ENCODE peak calls at places on chromosome 10, in seven cellular contexts. Y is SK-N-SH, X is K562, Z is A549, V is HCT116, W is GM23338, K is GM12878. E is an unnamed sample.

GRCh38 chr10:15585303-15585715 is 134.4 kb downstream of the ITGA8 start:
- DNase-seq in X (peak; percentile 80), Y (peak; percentile 66), K (no peak), V (peak; percentile 51), W (peak; percentile 80), Z (peak; percentile 59), E (peak; percentile 1)

GRCh38 chr10:114388275-114388674 is 16.0 kb downstream of the AFAP1L2 start:
- DNase-seq in Z (no peak), K (peak; percentile 66), W (no peak), X (no peak), V (no peak), Y (no peak), E (no peak)

GRCh38 chr10:126277177-126277576 is 111.1 kb downstream of the ADAM12 start:
- DNase-seq in K (no peak), W (peak; percentile 12), Z (no peak), V (no peak), X (no peak), Y (no peak), E (no peak)

GRCh38 chr10:46547881-46548780 is 8.3 kb downstream of the GPRIN2 start:
- DNase-seq in K (no peak), X (no peak), Z (no peak), V (no peak), W (no peak), Y (no peak), E (no peak)

GRCh38 chr10:117651121-117651520 is 108.6 kb downstream of the EMX2 start:
- DNase-seq in Z (no peak), X (no peak), K (no peak), V (no peak), Y (no peak), W (no peak), E (no peak)

GRCh38 chr10:9137368-9137767 is 1082.9 kb downstream of the GATA3 start:
- DNase-seq in W (no peak), X (no peak), Z (no peak), K (no peak), V (no peak), Y (no peak), E (no peak)

GRCh38 chr10:84845628-84846261 is 517.4 kb downstream of the CCSER2 start:
- DNase-seq in W (peak; percentile 39), K (no peak), X (no peak), Z (peak; percentile 27), Y (peak; percentile 50), V (peak; percentile 23), E (no peak)

GRCh38 chr10:95183451-95184230 is 10.4 kb upstream of the ACSM6 start:
- DNase-seq in X (peak; percentile 91), Y (peak; percentile 96), W (peak; percentile 91), K (peak; percentile 27), V (peak; percentile 73), Z (peak; percentile 92), E (peak; percentile 43)

GRCh38 chr10:28991738-28992270 is 297.1 kb upstream of the LYZL1 start:
- DNase-seq in Y (peak; percentile 48), K (no peak), X (peak; percentile 79), V (peak; percentile 68), Z (peak; percentile 82), W (peak; percentile 84), E (peak; percentile 30)

GRCh38 chr10:115827180-115827579 is 445.8 kb downstream of the GFRA1 start:
- DNase-seq in Y (no peak), Z (no peak), K (no peak), W (no peak), V (no peak), X (no peak), E (no peak)

GRCh38 chr10:110067960-110068770 is 60.4 kb downstream of the ADD3 start:
- DNase-seq in K (no peak), Z (no peak), W (peak; percentile 37), V (no peak), X (peak; percentile 89), Y (no peak), E (peak; percentile 49)

GRCh38 chr10:16768702-16769101 is 48.5 kb downstream of the RSU1 start:
- DNase-seq in V (no peak), W (no peak), K (no peak), X (no peak), Y (no peak), Z (no peak), E (no peak)

GRCh38 chr10:116094356-116094755 is 178.7 kb downstream of the GFRA1 start:
- DNase-seq in X (no peak), Z (no peak), Y (no peak), K (no peak), V (no peak), W (no peak), E (no peak)

GRCh38 chr10:17961551-17962422 is 10.1 kb downstream of the SLC39A12 start:
- DNase-seq in Y (no peak), K (no peak), Z (no peak), X (no peak), V (no peak), W (no peak), E (no peak)

GRCh38 chr10:4196948-4197390 is 412.0 kb upstream of the KLF6 start:
- DNase-seq in K (no peak), Z (no peak), Y (no peak), V (no peak), W (no peak), X (no peak), E (no peak)

DNA sequence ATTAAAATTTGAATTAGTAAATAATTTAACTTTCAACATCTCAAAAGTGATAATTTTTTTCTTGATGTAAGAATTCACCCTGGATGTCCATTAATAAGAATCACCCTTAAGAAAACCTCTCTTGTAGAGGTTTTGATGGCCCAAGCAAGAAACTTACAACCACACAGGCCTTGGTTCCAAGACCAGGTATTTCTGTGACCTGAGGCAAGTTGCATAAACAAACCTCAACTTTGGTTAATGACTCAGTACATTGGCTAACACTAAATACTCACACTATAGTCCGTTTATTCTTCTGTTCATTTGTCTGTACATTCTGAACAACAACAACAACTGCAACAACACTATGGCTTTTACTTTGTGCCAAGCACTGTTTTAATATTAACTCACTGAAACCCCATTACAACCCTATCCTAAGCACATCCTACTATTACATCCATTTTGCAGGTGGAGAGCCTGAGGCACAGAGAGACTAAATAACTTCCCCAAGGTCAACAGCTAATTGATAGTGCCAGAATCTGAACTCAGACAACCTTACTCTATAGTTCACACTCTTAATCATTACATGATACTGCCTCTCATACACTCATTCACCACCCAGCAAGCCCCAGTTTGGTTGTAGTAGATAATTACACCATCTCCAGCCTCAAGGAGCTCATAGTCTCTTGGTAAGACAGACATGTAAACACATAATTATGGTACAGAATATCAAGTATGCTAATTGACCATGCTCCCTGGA is 6.6 kb downstream of the ANK3 start:
- DNase-seq in X (no peak), V (no peak), Y (no peak), W (no peak), K (no peak), Z (peak; percentile 11), E (no peak)
- TF ChIP-seq REST in X (no peak), V (no peak), Y (no peak), W (no peak), K (no peak), Z (no peak), E (no peak)

DNA sequence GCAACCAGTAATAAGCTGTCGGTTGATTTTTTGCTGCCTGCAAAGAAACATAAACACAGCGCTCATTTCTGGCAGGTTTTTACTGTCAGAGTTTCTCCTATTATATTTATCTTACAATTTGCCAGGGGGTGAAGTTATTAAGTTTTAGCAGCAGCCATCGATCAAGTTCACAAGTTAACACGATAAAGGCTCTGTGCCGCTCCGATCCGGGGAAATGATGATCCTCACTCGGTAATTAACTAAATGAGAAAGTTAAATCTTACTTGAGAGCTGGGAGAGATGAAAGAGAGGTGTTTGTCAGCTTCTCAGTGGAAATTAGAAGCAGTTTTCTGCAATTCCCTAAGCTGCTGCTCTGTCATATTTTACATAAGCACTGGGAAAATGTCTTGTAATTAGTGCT is 80.8 kb downstream of the POLL start:
- DNase-seq in K (no peak), Z (no peak), Y (no peak), W (no peak), X (no peak), V (no peak), E (no peak)
- TF ChIP-seq REST in K (no peak), Z (no peak), Y (no peak), W (no peak), X (no peak), V (no peak), E (no peak)

GRCh38 chr10:103723557-103723956 is 131.8 kb downstream of the SH3PXD2A start:
- DNase-seq in W (no peak), V (no peak), Y (no peak), Z (no peak), X (no peak), K (no peak), E (no peak)

GRCh38 chr10:103722632-103723031 is 132.7 kb downstream of the SH3PXD2A start:
- DNase-seq in Y (no peak), W (no peak), K (no peak), Z (no peak), X (no peak), V (no peak), E (no peak)

GRCh38 chr10:103719036-103719435 is 136.3 kb downstream of the SH3PXD2A start:
- DNase-seq in Y (no peak), V (no peak), Z (no peak), K (no peak), X (no peak), W (no peak), E (no peak)

GRCh38 chr10:103720328-103720963 is 134.9 kb downstream of the SH3PXD2A start:
- DNase-seq in Z (no peak), W (no peak), K (no peak), X (no peak), V (no peak), Y (peak; percentile 79), E (no peak)

GRCh38 chr10:103720964-103721335 is 134.4 kb downstream of the SH3PXD2A start:
- DNase-seq in W (no peak), Y (no peak), X (no peak), V (no peak), K (no peak), Z (no peak), E (no peak)
- TF ChIP-seq REST in W (no peak), Y (no peak), X (no peak), V (no peak), K (no peak), Z (no peak), E (no peak)

GRCh38 chr10:11706911-11707567 is 35.1 kb upstream of the ECHDC3 start:
- DNase-seq in K (no peak), V (no peak), W (no peak), X (no peak), Z (no peak), Y (no peak), E (no peak)

GRCh38 chr10:11702264-11702663 is 39.9 kb upstream of the ECHDC3 start:
- DNase-seq in W (no peak), Z (no peak), X (no peak), V (no peak), K (no peak), Y (no peak), E (no peak)

GRCh38 chr10:11704087-11704486 is 38.1 kb upstream of the ECHDC3 start:
- DNase-seq in W (no peak), X (peak; percentile 42), Z (no peak), Y (no peak), V (no peak), K (no peak), E (no peak)

GRCh38 chr10:11707936-11708335 is 34.2 kb upstream of the ECHDC3 start:
- DNase-seq in V (no peak), Y (no peak), K (no peak), W (no peak), Z (no peak), X (no peak), E (no peak)

DNA sequence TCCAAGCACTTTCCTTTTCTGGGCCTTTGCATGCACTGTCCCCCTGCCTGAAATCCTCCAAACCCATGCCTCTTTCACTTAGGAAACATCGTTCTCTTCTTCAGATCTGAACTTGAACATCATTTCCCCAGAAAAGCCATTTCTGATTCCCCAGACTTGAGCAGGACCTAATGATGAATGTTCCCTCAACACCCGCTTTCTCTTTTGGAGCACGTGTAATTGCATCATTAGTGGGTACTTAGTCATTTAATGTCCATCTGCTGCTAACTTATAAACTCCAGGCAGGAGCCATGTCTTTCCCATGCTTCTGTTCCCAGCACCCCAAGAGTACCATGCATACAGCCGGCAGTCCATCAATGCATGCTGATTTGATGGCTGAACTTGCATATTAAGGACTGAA is 36.5 kb upstream of the ECHDC3 start:
- DNase-seq in K (no peak), Z (no peak), V (no peak), X (no peak), W (no peak), Y (no peak), E (no peak)
- TF ChIP-seq REST in K (no peak), Z (no peak), V (no peak), X (no peak), W (no peak), Y (no peak), E (no peak)